ENCODE peak calls at places on chromosomes 6 and 20, in four cellular contexts. W is RPMI8226, J is mucosa of gallbladder, M is upper lobe of right lung. P is an unnamed sample.

GRCh38 chr20:43721429-43722152 is 5.2 kb downstream of the GTSF1L start:
- DNase-seq in W (no peak), J (no peak), M (peak), P (no peak)

GRCh38 chr6:127475823-127476176 is 16.6 kb upstream of the KIAA0408 start:
- DNase-seq in W (no peak), J (no peak), M (no peak), P (no peak)

GRCh38 chr20:32976746-32977145 is 27.5 kb downstream of the SUN5 start:
- DNase-seq in W (no peak), J (no peak), M (no peak), P (no peak)

GRCh38 chr20:62953167-62953838 is 794 bp downstream of the SLC17A9 start:
- DNase-seq in W (peak), J (no peak), M (no peak), P (no peak)

GRCh38 chr6:128139519-128139918 is 238.7 kb upstream of the THEMIS start:
- DNase-seq in W (no peak), J (peak), M (no peak), P (no peak)

GRCh38 chr20:36493013-36493800 is 48.1 kb upstream of the MYL9 start:
- DNase-seq in W (peak), J (no peak), M (no peak), P (no peak)

GRCh38 chr20:17442588-17442987 is 88.6 kb downstream of the BFSP1 start:
- DNase-seq in W (no peak), J (no peak), M (no peak), P (no peak)

GRCh38 chr6:144190593-144190992 is 40.3 kb downstream of the STX11 start:
- DNase-seq in W (no peak), J (no peak), M (no peak), P (peak)

GRCh38 chr6:133895573-133896343 is 6.8 kb downstream of the TCF21 start:
- DNase-seq in W (no peak), J (no peak), M (no peak), P (no peak)

GRCh38 chr6:27890351-27891299 is 21.6 kb downstream of the OR2B2 start:
- DNase-seq in W (peak), J (peak), M (peak), P (peak)

GRCh38 chr6:62285612-62286469 is at the start of gene KHDRBS2:
- DNase-seq in W (peak), J (peak), M (peak), P (peak)

GRCh38 chr6:99013145-99013544 is 65.4 kb upstream of the FBXL4 start:
- DNase-seq in W (no peak), J (no peak), M (no peak), P (no peak)

GRCh38 chr20:32474967-32475819 is 109.9 kb downstream of the NOL4L start:
- DNase-seq in W (peak), J (peak), M (peak), P (peak)

GRCh38 chr6:112198582-112198981 is 55.8 kb downstream of the LAMA4 start:
- DNase-seq in W (no peak), J (no peak), M (no peak), P (no peak)

GRCh38 chr20:2052741-2053140 is 48.9 kb upstream of the STK35 start:
- DNase-seq in W (no peak), J (no peak), M (no peak), P (no peak)

GRCh38 chr20:13788167-13788834 is 3.5 kb downstream of the NDUFAF5 start:
- DNase-seq in W (peak), J (peak), M (no peak), P (peak)

GRCh38 chr20:40991181-40991889 is 37.3 kb upstream of the TOP1 start:
- DNase-seq in W (peak), J (peak), M (peak), P (no peak)

P was measured in thyroid gland.